ENCODE peak calls at places on chromosomes 16 and 17, in five cellular contexts. Y is IMR-90, J is choroid plexus epithelial cell, V is tibial artery, T is heart left ventricle. E is an unnamed sample.

GRCh38 chr16:53094013-53094630 is 39.3 kb downstream of the CHD9 start:
- DNase-seq in Y (no peak), J (peak), V (peak), T (peak), E (no peak)

GRCh38 chr16:88913870-88914269 is 47.4 kb upstream of the PABPN1L start:
- DNase-seq in Y (no peak), J (no peak), V (no peak), T (no peak), E (no peak)

GRCh38 chr16:51355871-51356270 is 204.8 kb upstream of the SALL1 start:
- DNase-seq in Y (no peak), J (no peak), V (no peak), T (no peak), E (no peak)

GRCh38 chr17:15971108-15971507 is 26.2 kb downstream of the ADORA2B start:
- DNase-seq in Y (no peak), J (no peak), V (no peak), T (no peak), E (no peak)

GRCh38 chr16:59905628-59906027 is 1171.5 kb upstream of the GOT2 start:
- DNase-seq in Y (no peak), J (peak), V (no peak), T (no peak), E (no peak)

GRCh38 chr17:229130-229944 is 47.9 kb upstream of the DOC2B start:
- DNase-seq in Y (peak), J (peak), V (no peak), T (peak), E (no peak)

GRCh38 chr17:62720126-62720850 is 87.8 kb downstream of the MARCHF10 start:
- DNase-seq in Y (no peak), J (no peak), V (no peak), T (no peak), E (no peak)

GRCh38 chr16:16992986-16993783 is 477.6 kb downstream of the XYLT1 start:
- DNase-seq in Y (no peak), J (no peak), V (no peak), T (no peak), E (no peak)

GRCh38 chr17:38673714-38674012 is 1.1 kb downstream of the EPOP start:
- DNase-seq in Y (no peak), J (no peak), V (no peak), T (no peak), E (no peak)

GRCh38 chr16:77760800-77761199 is 27.6 kb upstream of the VAT1L start:
- DNase-seq in Y (peak), J (peak), V (no peak), T (no peak), E (no peak)

GRCh38 chr17:46865100-46865499 is 13.7 kb downstream of the WNT9B start:
- DNase-seq in Y (peak), J (peak), V (no peak), T (no peak), E (no peak)

GRCh38 chr17:76709077-76709950 is 1.5 kb downstream of the MXRA7 start:
- DNase-seq in Y (peak), J (peak), V (peak), T (peak), E (peak)

GRCh38 chr17:28133562-28133970 is 91.1 kb downstream of the NLK start:
- DNase-seq in Y (peak), J (peak), V (no peak), T (no peak), E (no peak)

GRCh38 chr16:51012396-51012795 is 138.7 kb downstream of the SALL1 start:
- DNase-seq in Y (no peak), J (no peak), V (no peak), T (no peak), E (no peak)

GRCh38 chr16:30697264-30698138 is 1.5 kb upstream of the SRCAP start:
- DNase-seq in Y (peak), J (peak), V (no peak), T (no peak), E (no peak)

GRCh38 chr17:44774271-44775135 is 15.7 kb downstream of the ADAM11 start:
- DNase-seq in Y (peak), J (peak), V (peak), T (peak), E (peak)

GRCh38 chr17:72125226-72125651 is 4.4 kb downstream of the SOX9 start:
- DNase-seq in Y (peak), J (no peak), V (no peak), T (no peak), E (no peak)

GRCh38 chr16:88286301-88286923 is 96.3 kb upstream of the ZNF469 start:
- DNase-seq in Y (no peak), J (no peak), V (no peak), T (peak), E (no peak)

GRCh38 chr17:27239046-27239445 is 54.9 kb upstream of the WSB1 start:
- DNase-seq in Y (no peak), J (no peak), V (no peak), T (no peak), E (no peak)

GRCh38 chr17:17877548-17878358 is 41.0 kb upstream of the SREBF1 start:
- DNase-seq in Y (peak), J (peak), V (peak), T (peak), E (no peak)

GRCh38 chr17:13297198-13297597 is 279.4 kb upstream of the ELAC2 start:
- DNase-seq in Y (no peak), J (peak), V (no peak), T (no peak), E (no peak)

GRCh38 chr17:71902931-71903506 is 217.8 kb upstream of the SOX9 start:
- DNase-seq in Y (peak), J (peak), V (no peak), T (no peak), E (no peak)

GRCh38 chr17:2138768-2139167 is 83.9 kb downstream of the HIC1 start:
- DNase-seq in Y (no peak), J (no peak), V (no peak), T (no peak), E (no peak)

GRCh38 chr16:53207810-53208752 is 153.3 kb downstream of the CHD9 start:
- DNase-seq in Y (peak), J (peak), V (no peak), T (no peak), E (no peak)

GRCh38 chr17:80779961-80780380 is 211.7 kb upstream of the CHMP6 start:
- DNase-seq in Y (peak), J (peak), V (peak), T (no peak), E (peak)

GRCh38 chr17:50248255-50248654 is 26.0 kb upstream of the TMEM92 start:
- DNase-seq in Y (no peak), J (no peak), V (no peak), T (no peak), E (no peak)

GRCh38 chr16:74825941-74826340 is 51.3 kb upstream of the FA2H start:
- DNase-seq in Y (no peak), J (no peak), V (no peak), T (no peak), E (no peak)

GRCh38 chr17:1989135-1989534 is 36.0 kb downstream of the RTN4RL1 start:
- DNase-seq in Y (peak), J (peak), V (peak), T (no peak), E (peak)

GRCh38 chr16:6091021-6091420 is 993.4 kb upstream of the EEF2KMT start:
- DNase-seq in Y (no peak), J (no peak), V (no peak), T (no peak), E (no peak)

GRCh38 chr17:7650509-7651096 is at the start of gene ATP1B2:
- DNase-seq in Y (no peak), J (peak), V (no peak), T (peak), E (peak)

GRCh38 chr16:35570946-35571345 is 2111.5 kb downstream of the TP53TG3F start:
- DNase-seq in Y (no peak), J (no peak), V (no peak), T (no peak), E (no peak)

GRCh38 chr16:80208750-80209149 is 332.0 kb upstream of the DYNLRB2 start:
- DNase-seq in Y (no peak), J (no peak), V (no peak), T (no peak), E (no peak)

DNA sequence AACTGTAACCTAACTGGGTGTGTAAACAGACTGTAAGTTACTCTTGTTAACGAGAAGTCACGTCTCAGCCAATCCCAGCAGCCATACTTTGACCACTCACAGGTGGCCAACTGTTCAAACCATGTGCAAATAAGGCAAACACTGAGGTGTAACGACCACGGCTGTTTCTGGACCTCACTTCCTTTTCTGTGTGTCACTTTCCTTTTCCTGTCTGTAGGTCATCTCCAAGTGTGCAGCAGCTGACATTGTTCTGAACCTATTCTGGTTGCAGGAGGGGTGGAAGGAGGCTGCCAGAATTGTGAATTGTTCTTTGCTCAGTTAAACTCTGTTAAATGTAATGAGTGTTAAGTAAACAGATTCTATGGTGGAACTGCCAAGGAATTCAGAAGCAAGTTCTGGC is 627.4 kb downstream of the KCNJ2 start:
- DNase-seq in Y (no peak), J (no peak), V (no peak), T (no peak), E (no peak)
- TF ChIP-seq CTCF in Y (no peak), J (no peak), V (no peak), T (no peak), E (no peak)

GRCh38 chr17:58311429-58311894 is 17.1 kb downstream of the TSPOAP1 start:
- DNase-seq in Y (no peak), J (no peak), V (no peak), T (no peak), E (no peak)

GRCh38 chr17:58312021-58312630 is 16.5 kb downstream of the TSPOAP1 start:
- DNase-seq in Y (no peak), J (no peak), V (peak), T (no peak), E (peak)

GRCh38 chr17:58313815-58314705 is 14.5 kb downstream of the TSPOAP1 start:
- DNase-seq in Y (no peak), J (no peak), V (no peak), T (no peak), E (peak)

GRCh38 chr17:58314706-58315015 is 13.9 kb downstream of the TSPOAP1 start:
- DNase-seq in Y (no peak), J (no peak), V (no peak), T (peak), E (no peak)

DNA sequence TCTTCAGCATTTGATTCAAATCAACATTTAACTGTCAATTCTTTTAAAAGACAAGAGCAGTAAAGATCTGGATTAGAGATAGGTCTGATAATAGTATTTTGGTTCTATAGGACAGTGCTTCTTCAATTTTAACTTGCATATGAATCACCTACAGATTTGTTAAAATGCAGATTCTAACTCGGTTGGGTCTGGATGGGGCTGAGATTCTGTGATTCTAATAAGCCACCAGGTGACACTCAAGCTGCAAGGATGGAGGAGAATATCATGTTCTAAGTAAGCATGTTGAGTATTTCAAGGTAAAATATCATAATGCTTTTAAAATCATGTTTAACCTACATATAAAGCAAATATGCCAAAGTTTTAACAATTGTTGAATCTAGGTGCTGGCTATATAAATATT is 15.8 kb downstream of the TSPOAP1 start:
- DNase-seq in Y (no peak), J (no peak), V (no peak), T (no peak), E (no peak)
- TF ChIP-seq CTCF in Y (peak), J (peak), V (no peak), T (no peak), E (no peak)

GRCh38 chr16:3591991-3592390 is 14.8 kb upstream of the NLRC3 start:
- DNase-seq in Y (no peak), J (no peak), V (no peak), T (no peak), E (no peak)
- TF ChIP-seq CTCF in Y (no peak), J (no peak), V (no peak), T (no peak), E (no peak)

GRCh38 chr17:68133370-68134045 is 98.0 kb downstream of the KPNA2 start:
- DNase-seq in Y (no peak), J (no peak), V (no peak), T (no peak), E (no peak)
- TF ChIP-seq CTCF in Y (no peak), J (no peak), V (no peak), T (no peak), E (no peak)

GRCh38 chr17:70609566-70609965 is 440.2 kb downstream of the KCNJ2 start:
- DNase-seq in Y (no peak), J (no peak), V (no peak), T (no peak), E (no peak)

GRCh38 chr17:70608957-70609356 is 439.6 kb downstream of the KCNJ2 start:
- DNase-seq in Y (no peak), J (no peak), V (no peak), T (no peak), E (no peak)

GRCh38 chr17:70608193-70608592 is 438.9 kb downstream of the KCNJ2 start:
- DNase-seq in Y (no peak), J (peak), V (no peak), T (no peak), E (no peak)

GRCh38 chr17:70603226-70603625 is 433.9 kb downstream of the KCNJ2 start:
- DNase-seq in Y (no peak), J (no peak), V (no peak), T (no peak), E (no peak)

GRCh38 chr17:70604854-70605253 is 435.5 kb downstream of the KCNJ2 start:
- DNase-seq in Y (no peak), J (no peak), V (no peak), T (no peak), E (no peak)
- TF ChIP-seq CTCF in Y (no peak), J (no peak), V (no peak), T (no peak), E (no peak)

GRCh38 chr16:4695473-4696171 is 2.3 kb downstream of the NUDT16L1 start:
- DNase-seq in Y (no peak), J (peak), V (peak), T (no peak), E (no peak)

GRCh38 chr16:4693956-4694663 is 748 bp downstream of the NUDT16L1 start:
- DNase-seq in Y (peak), J (peak), V (peak), T (peak), E (no peak)

GRCh38 chr16:4693296-4693955 is at the start of gene NUDT16L1:
- DNase-seq in Y (peak), J (peak), V (peak), T (peak), E (peak)

GRCh38 chr16:4696172-4696904 is 3.0 kb downstream of the NUDT16L1 start:
- DNase-seq in Y (no peak), J (peak), V (no peak), T (peak), E (no peak)

GRCh38 chr16:4694664-4695451 is 1.5 kb downstream of the NUDT16L1 start:
- DNase-seq in Y (no peak), J (peak), V (peak), T (peak), E (no peak)
- TF ChIP-seq CTCF in Y (no peak), J (peak), V (no peak), T (no peak), E (no peak)

GRCh38 chr17:41624208-41625101 is at the start of gene KRT17:
- DNase-seq in Y (no peak), J (no peak), V (peak), T (peak), E (no peak)
- TF ChIP-seq CTCF in Y (no peak), J (no peak), V (no peak), T (no peak), E (no peak)

GRCh38 chr16:85394511-85395206 is 218.5 kb upstream of the GSE1 start:
- DNase-seq in Y (no peak), J (no peak), V (peak), T (peak), E (peak)
- TF ChIP-seq CTCF in Y (no peak), J (no peak), V (no peak), T (no peak), E (no peak)